ENCODE peak calls at places on chromosomes 4 and X, in five cellular contexts. N is AG10803; F is SW 1271; Q is central memory CD4-positive, alpha-beta T cell; T is WERI-Rb-1. S is an unnamed sample.

GRCh38 chr4:122583906-122584305 is 37.0 kb downstream of the IL21 start:
- DNase-seq in N (peak), Q (no peak), F (no peak), T (no peak), S (no peak)

GRCh38 chrX:68462653-68463052 is 29.4 kb upstream of the OPHN1 start:
- DNase-seq in Q (peak), F (no peak), N (peak), T (peak), S (no peak)

GRCh38 chr4:80694178-80694577 is 336.3 kb upstream of the BMP3 start:
- DNase-seq in F (no peak), N (no peak), T (no peak), Q (no peak), S (no peak)

GRCh38 chr4:79078339-79078738 is 139.1 kb upstream of the PAQR3 start:
- DNase-seq in F (no peak), T (no peak), Q (no peak), N (no peak), S (no peak)

GRCh38 chr4:102687373-102687981 is 73.3 kb downstream of the MANBA start:
- DNase-seq in T (no peak), Q (no peak), F (no peak), N (peak), S (no peak)

GRCh38 chr4:47662975-47663374 is 174.9 kb downstream of the CORIN start:
- DNase-seq in Q (no peak), N (no peak), T (peak), F (no peak), S (no peak)

GRCh38 chr4:7217453-7218310 is 25.3 kb downstream of the SORCS2 start:
- DNase-seq in N (peak), T (no peak), F (no peak), Q (no peak), S (no peak)

GRCh38 chr4:71445819-71446218 is 107.0 kb downstream of the SLC4A4 start:
- DNase-seq in F (no peak), T (no peak), N (no peak), Q (no peak), S (peak)

GRCh38 chrX:10722804-10723364 is 102.5 kb upstream of the MID1 start:
- DNase-seq in N (peak), F (no peak), Q (peak), T (peak), S (peak)

GRCh38 chr4:8215001-8215427 is 15.9 kb downstream of the SH3TC1 start:
- DNase-seq in Q (no peak), T (no peak), N (peak), F (no peak), S (no peak)

GRCh38 chr4:40681600-40682297 is 52.1 kb upstream of the RBM47 start:
- DNase-seq in F (no peak), Q (no peak), T (peak), N (no peak), S (no peak)

GRCh38 chr4:185752881-185753280 is 59.1 kb downstream of the SORBS2 start:
- DNase-seq in Q (no peak), F (no peak), T (no peak), N (no peak), S (no peak)

GRCh38 chrX:50920132-50920531 is 9.6 kb downstream of the BMP15 start:
- DNase-seq in N (peak), Q (no peak), T (no peak), F (no peak), S (no peak)

GRCh38 chrX:153999359-154000037 is 20.2 kb downstream of the IRAK1 start:
- DNase-seq in F (no peak), Q (no peak), N (no peak), T (no peak), S (no peak)

S was measured in naive thymus-derived CD4-positive, alpha-beta T cell.